ENCODE peak calls at places on chromosome 17, in nine cellular contexts. I, Y, T, H, V, P, K, J and W are unnamed samples.

GRCh38 chr17:64411999-64412771 is 21.5 kb upstream of the PECAM1 start:
- DNase-seq in I (peak; percentile 27), Y (peak; percentile 63), T (no peak), H (no peak), V (no peak), P (no peak), K (peak; percentile 14), J (peak; percentile 39), W (peak; percentile 64)

GRCh38 chr17:74008196-74008595 is 195.3 kb upstream of the RPL38 start:
- DNase-seq in I (no peak), Y (no peak), T (no peak), H (no peak), V (no peak), P (no peak), K (peak; percentile 10), J (no peak), W (no peak)

GRCh38 chr17:56144205-56144604 is 9.1 kb upstream of the ANKFN1 start:
- DNase-seq in I (no peak), Y (no peak), T (no peak), H (no peak), V (no peak), P (no peak), K (no peak), J (no peak), W (peak; percentile 31)

GRCh38 chr17:74919440-74920305 is 3.4 kb downstream of the USH1G start:
- DNase-seq in I (no peak), Y (no peak), T (no peak), H (no peak), V (peak; percentile 33), P (no peak), K (peak; percentile 3), J (peak; percentile 21), W (peak; percentile 41)

GRCh38 chr17:77865109-77865611 is 93.3 kb upstream of the TNRC6C start:
- DNase-seq in I (no peak), Y (no peak), T (no peak), H (no peak), V (no peak), P (no peak), K (peak; percentile 8), J (peak; percentile 53), W (no peak)

GRCh38 chr17:64384253-64385186 is 6.1 kb downstream of the PECAM1 start:
- DNase-seq in I (no peak), Y (peak; percentile 92), T (no peak), H (no peak), V (peak; percentile 20), P (peak; percentile 78), K (no peak), J (no peak), W (no peak)

GRCh38 chr17:37256627-37257026 is 119.2 kb upstream of the C17orf78 start:
- DNase-seq in I (no peak), Y (no peak), T (no peak), H (no peak), V (no peak), P (no peak), K (no peak), J (no peak), W (no peak)

GRCh38 chr17:49315551-49315951 is 46.5 kb downstream of the ZNF652 start:
- DNase-seq in I (peak; percentile 80), Y (peak; percentile 86), T (peak; percentile 68), H (peak; percentile 68), V (peak; percentile 78), P (peak; percentile 72), K (peak; percentile 91), J (peak; percentile 77), W (peak; percentile 70)

GRCh38 chr17:17950806-17951205 is 21.4 kb downstream of the TOM1L2 start:
- DNase-seq in I (no peak), Y (no peak), T (no peak), H (no peak), V (no peak), P (no peak), K (no peak), J (no peak), W (no peak)

GRCh38 chr17:32523827-32524552 is 37.2 kb downstream of the CDK5R1 start:
- DNase-seq in I (no peak), Y (no peak), T (no peak), H (no peak), V (no peak), P (no peak), K (no peak), J (no peak), W (no peak)

GRCh38 chr17:8153550-8153956 is 1.3 kb upstream of the PER1 start:
- DNase-seq in I (peak; percentile 90), Y (peak; percentile 98), T (peak; percentile 92), H (no peak), V (peak; percentile 73), P (peak; percentile 55), K (peak; percentile 99), J (peak; percentile 90), W (no peak)

GRCh38 chr17:50380369-50381259 is 7.6 kb downstream of the EME1 start:
- DNase-seq in I (no peak), Y (no peak), T (no peak), H (no peak), V (no peak), P (no peak), K (no peak), J (no peak), W (no peak)

GRCh38 chr17:1638624-1639300 is 6.8 kb downstream of the SCARF1 start:
- DNase-seq in I (no peak), Y (no peak), T (no peak), H (no peak), V (no peak), P (no peak), K (no peak), J (no peak), W (no peak)

GRCh38 chr17:50511058-50511457 is 2.8 kb downstream of the MYCBPAP start:
- DNase-seq in I (no peak), Y (no peak), T (no peak), H (no peak), V (no peak), P (peak; percentile 42), K (peak; percentile 46), J (no peak), W (peak; percentile 36)

GRCh38 chr17:49548506-49549310 is 27.0 kb upstream of the NXPH3 start:
- DNase-seq in I (no peak), Y (peak; percentile 26), T (no peak), H (no peak), V (peak; percentile 55), P (peak; percentile 53), K (peak; percentile 51), J (peak; percentile 62), W (peak; percentile 48)

GRCh38 chr17:39018267-39019134 is 51.3 kb upstream of the FBXO47 start:
- DNase-seq in I (no peak), Y (no peak), T (no peak), H (no peak), V (no peak), P (no peak), K (no peak), J (no peak), W (no peak)

GRCh38 chr17:76869878-76870714 is 1.9 kb downstream of the MGAT5B start:
- DNase-seq in I (no peak), Y (peak; percentile 8), T (no peak), H (no peak), V (no peak), P (no peak), K (no peak), J (no peak), W (peak; percentile 56)

GRCh38 chr17:79715318-79716182 is 15.2 kb upstream of the ENPP7 start:
- DNase-seq in I (peak; percentile 38), Y (no peak), T (no peak), H (no peak), V (peak; percentile 32), P (no peak), K (no peak), J (no peak), W (no peak)

GRCh38 chr17:73396429-73397277 is 84.9 kb upstream of the CDC42EP4 start:
- DNase-seq in I (no peak), Y (peak; percentile 13), T (no peak), H (no peak), V (no peak), P (no peak), K (no peak), J (no peak), W (no peak)

GRCh38 chr17:37488009-37488604 is 1.6 kb upstream of the DUSP14 start:
- DNase-seq in I (no peak), Y (peak; percentile 98), T (peak; percentile 93), H (no peak), V (no peak), P (peak; percentile 37), K (peak; percentile 98), J (no peak), W (peak; percentile 59)

GRCh38 chr17:15453246-15453645 is 14.2 kb downstream of the CDRT4 start:
- DNase-seq in I (no peak), Y (peak; percentile 73), T (no peak), H (no peak), V (no peak), P (no peak), K (no peak), J (no peak), W (no peak)

GRCh38 chr17:76104140-76104895 is 731 bp upstream of the EXOC7 start:
- DNase-seq in I (no peak), Y (no peak), T (no peak), H (no peak), V (no peak), P (no peak), K (no peak), J (no peak), W (no peak)

GRCh38 chr17:58913971-58914769 is 158.5 kb downstream of the PPM1E start:
- DNase-seq in I (no peak), Y (peak; percentile 6), T (peak; percentile 7), H (no peak), V (no peak), P (no peak), K (peak; percentile 70), J (no peak), W (peak; percentile 84)
- TF ChIP-seq CTCF in I (no peak), Y (no peak), T (no peak), H (no peak), V (no peak), P (no peak), K (no peak), J (no peak), W (no peak)

GRCh38 chr17:81553018-81553615 is 964 bp upstream of the FAAP100 start:
- DNase-seq in I (peak; percentile 83), Y (peak; percentile 80), T (no peak), H (peak; percentile 88), V (peak; percentile 83), P (peak; percentile 85), K (peak; percentile 73), J (peak; percentile 91), W (peak; percentile 82)
- TF ChIP-seq CTCF in I (no peak), Y (no peak), T (no peak), H (no peak), V (no peak), P (no peak), K (no peak), J (no peak), W (no peak)

GRCh38 chr17:82247175-82247823 is 18.5 kb downstream of the SLC16A3 start:
- DNase-seq in I (no peak), Y (no peak), T (no peak), H (no peak), V (no peak), P (no peak), K (no peak), J (no peak), W (no peak)
- TF ChIP-seq CTCF in I (no peak), Y (no peak), T (no peak), H (no peak), V (no peak), P (no peak), K (no peak), J (no peak), W (no peak)

DNA sequence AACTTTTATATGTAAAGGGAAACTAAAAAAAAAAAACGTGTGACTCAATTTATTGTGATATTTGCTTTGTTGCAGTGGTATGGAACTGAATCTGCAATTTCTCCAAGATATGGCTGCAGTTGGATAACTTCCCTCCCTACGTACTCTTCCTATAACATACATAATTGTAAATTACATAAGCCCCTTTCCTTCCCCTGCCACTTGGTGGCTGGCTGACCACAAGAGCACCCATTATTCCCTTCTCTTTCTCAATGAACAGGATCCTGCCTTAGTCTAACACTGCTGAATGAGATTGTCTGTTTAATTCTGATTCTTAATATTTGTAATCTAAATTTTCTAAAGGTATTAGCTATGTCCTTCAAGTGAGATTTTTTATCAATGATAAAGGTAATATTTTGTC is 27.8 kb downstream of the CCL4 start:
- DNase-seq in I (no peak), Y (no peak), T (no peak), H (no peak), V (no peak), P (no peak), K (no peak), J (no peak), W (peak; percentile 15)
- TF ChIP-seq CTCF in I (no peak), Y (no peak), T (no peak), H (no peak), V (no peak), P (no peak), K (no peak), J (no peak), W (peak; percentile 16)